ENCODE peak calls at places on chromosomes 13 and 19, in nine cellular contexts. R is endothelial cell of umbilical vein, B is ovary, Z is neural progenitor cell, X is body of pancreas, K is MM.1S, M is psoas muscle, J is thyroid gland, T is cardiac muscle cell. W is an unnamed sample.

GRCh38 chr19:23991170-23991569 is 76.5 kb downstream of the ZNF726 start:
- DNase-seq in J (peak; percentile 7), X (peak; percentile 80), Z (no peak), K (peak; percentile 79), B (no peak), R (peak; percentile 60), T (no peak), M (no peak), W (peak; percentile 84)

GRCh38 chr19:32866061-32866460 is 3.5 kb downstream of the SLC7A9 start:
- DNase-seq in Z (no peak), R (no peak), T (no peak), M (no peak), K (no peak), X (no peak), J (no peak), B (no peak), W (no peak)

GRCh38 chr19:4979211-4979807 is 10.4 kb downstream of the KDM4B start:
- DNase-seq in Z (no peak), J (no peak), R (no peak), T (no peak), B (no peak), X (peak; percentile 40), K (no peak), M (peak; percentile 71), W (no peak)

GRCh38 chr13:35810286-35810685 is 320.9 kb downstream of the DCLK1 start:
- DNase-seq in K (no peak), Z (no peak), M (no peak), B (no peak), J (no peak), R (no peak), T (no peak), X (no peak), W (no peak)

GRCh38 chr19:44988896-44989563 is 12.2 kb upstream of the RELB start:
- DNase-seq in T (peak; percentile 70), R (peak; percentile 59), K (peak; percentile 70), B (peak; percentile 67), J (peak; percentile 57), Z (peak; percentile 79), M (peak; percentile 79), X (peak; percentile 66), W (peak; percentile 40)

GRCh38 chr13:47112205-47112896 is 215.5 kb upstream of the HTR2A start:
- DNase-seq in J (no peak), M (no peak), R (no peak), X (no peak), K (no peak), T (no peak), Z (peak; percentile 65), B (no peak), W (peak; percentile 66)

GRCh38 chr13:113612626-113613025 is 28.1 kb downstream of the TFDP1 start:
- DNase-seq in Z (no peak), M (no peak), X (no peak), B (no peak), R (no peak), K (no peak), T (no peak), J (no peak), W (no peak)

GRCh38 chr19:4303778-4304508 is 455 bp upstream of the FSD1 start:
- DNase-seq in M (no peak), B (no peak), Z (no peak), R (no peak), J (no peak), T (no peak), X (no peak), K (no peak), W (no peak)

GRCh38 chr19:49009828-49010227 is 7.1 kb downstream of the LHB start:
- DNase-seq in K (no peak), M (no peak), B (no peak), X (no peak), Z (no peak), J (no peak), R (no peak), T (no peak), W (no peak)

GRCh38 chr13:93794197-93794885 is 567.7 kb downstream of the GPC6 start:
- DNase-seq in B (no peak), X (no peak), R (no peak), K (peak; percentile 69), J (no peak), Z (no peak), T (no peak), M (no peak), W (no peak)

GRCh38 chr19:33469171-33470039 is 52.2 kb downstream of the PEPD start:
- DNase-seq in Z (no peak), R (no peak), T (no peak), K (no peak), M (no peak), B (no peak), J (no peak), X (no peak), W (no peak)

GRCh38 chr13:97627566-97627965 is 193.6 kb downstream of the RAP2A start:
- DNase-seq in R (no peak), K (no peak), Z (peak; percentile 20), J (peak; percentile 76), B (peak; percentile 21), T (peak; percentile 29), M (peak; percentile 79), X (peak; percentile 53), W (peak; percentile 53)

GRCh38 chr13:79987761-79988160 is 353.2 kb downstream of the SPRY2 start:
- DNase-seq in J (no peak), T (no peak), Z (no peak), B (no peak), K (no peak), R (no peak), X (no peak), M (no peak), W (peak; percentile 68)

DNA sequence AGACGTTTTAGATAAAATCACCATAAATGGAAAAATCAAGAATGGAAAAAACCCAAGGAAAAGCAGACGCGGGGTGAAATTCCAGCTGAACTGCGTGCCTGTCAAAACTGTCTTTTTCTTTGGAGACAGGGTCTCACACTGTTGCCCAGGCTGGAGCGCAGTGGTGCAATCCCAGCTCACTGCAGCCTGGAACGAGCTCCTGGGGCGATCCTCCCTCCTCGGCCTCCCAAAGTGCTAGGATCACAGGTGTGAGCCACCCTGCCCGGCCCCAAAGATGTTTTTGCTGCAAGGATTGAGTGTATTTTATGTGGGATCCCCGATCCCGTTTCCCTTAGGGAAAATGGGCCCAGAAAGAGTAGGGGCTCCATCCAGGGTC is 875 bp upstream of the PEAK3 start:
- DNase-seq in M (no peak), K (no peak), T (no peak), R (no peak), Z (no peak), J (no peak), X (no peak), B (no peak), W (no peak)
- H3K4me3 ChIP-seq in M (peak overlapping the region; percentile 46), K (no peak overlapping the region), T (no peak overlapping the region), R (no peak overlapping the region), Z (no peak overlapping the region), J (no peak overlapping the region), X (no peak overlapping the region), B (no peak overlapping the region), W (no peak overlapping the region)

DNA sequence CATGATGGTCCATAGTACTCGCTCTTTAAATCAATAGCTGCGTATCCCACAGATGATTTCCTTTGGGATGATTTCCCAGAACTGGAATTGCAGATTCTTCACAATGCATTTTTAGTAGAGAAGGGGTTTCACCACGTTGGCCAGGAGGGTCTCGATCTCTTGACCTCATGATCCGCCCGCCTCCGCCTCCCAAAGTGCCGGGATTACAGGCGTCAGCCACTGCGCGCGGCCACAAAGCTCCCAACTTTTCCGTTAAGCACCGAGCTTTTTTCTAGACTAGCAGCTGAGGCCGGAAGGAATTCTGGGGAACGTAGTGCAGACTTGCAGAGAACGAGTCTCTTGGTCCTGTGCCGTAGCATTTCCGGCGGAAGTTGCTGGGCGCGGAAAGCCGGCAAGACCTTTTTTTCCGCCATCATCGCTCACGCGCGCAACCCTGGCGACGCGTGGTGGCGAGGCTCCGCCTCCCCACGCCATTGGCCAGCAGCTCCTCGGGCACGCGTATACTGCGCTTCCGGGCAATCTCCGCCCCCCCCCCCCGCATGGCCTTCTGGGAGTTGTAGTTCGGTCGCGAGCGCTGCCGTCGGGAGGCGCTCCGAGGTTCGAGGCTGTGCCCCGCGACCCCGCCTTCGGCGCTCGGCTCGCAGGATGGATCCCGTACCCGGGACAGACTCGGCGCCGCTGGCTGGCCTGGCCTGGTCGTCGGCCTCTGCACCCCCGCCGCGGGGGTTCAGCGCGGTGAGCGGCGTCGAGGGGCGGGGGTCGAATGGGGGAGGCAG is at the start of gene MVB12A:
- DNase-seq in T (peak; percentile 98), M (peak; percentile 99), Z (peak; percentile 99), J (peak; percentile 99), X (peak; percentile 98), R (peak; percentile 99), K (peak; percentile 99), B (peak; percentile 98), W (peak; percentile 96)
- TF ChIP-seq CTCF in T (no peak), M (no peak), Z (no peak), J (no peak), X (no peak), R (no peak), K (no peak), B (no peak), W (no peak)

DNA sequence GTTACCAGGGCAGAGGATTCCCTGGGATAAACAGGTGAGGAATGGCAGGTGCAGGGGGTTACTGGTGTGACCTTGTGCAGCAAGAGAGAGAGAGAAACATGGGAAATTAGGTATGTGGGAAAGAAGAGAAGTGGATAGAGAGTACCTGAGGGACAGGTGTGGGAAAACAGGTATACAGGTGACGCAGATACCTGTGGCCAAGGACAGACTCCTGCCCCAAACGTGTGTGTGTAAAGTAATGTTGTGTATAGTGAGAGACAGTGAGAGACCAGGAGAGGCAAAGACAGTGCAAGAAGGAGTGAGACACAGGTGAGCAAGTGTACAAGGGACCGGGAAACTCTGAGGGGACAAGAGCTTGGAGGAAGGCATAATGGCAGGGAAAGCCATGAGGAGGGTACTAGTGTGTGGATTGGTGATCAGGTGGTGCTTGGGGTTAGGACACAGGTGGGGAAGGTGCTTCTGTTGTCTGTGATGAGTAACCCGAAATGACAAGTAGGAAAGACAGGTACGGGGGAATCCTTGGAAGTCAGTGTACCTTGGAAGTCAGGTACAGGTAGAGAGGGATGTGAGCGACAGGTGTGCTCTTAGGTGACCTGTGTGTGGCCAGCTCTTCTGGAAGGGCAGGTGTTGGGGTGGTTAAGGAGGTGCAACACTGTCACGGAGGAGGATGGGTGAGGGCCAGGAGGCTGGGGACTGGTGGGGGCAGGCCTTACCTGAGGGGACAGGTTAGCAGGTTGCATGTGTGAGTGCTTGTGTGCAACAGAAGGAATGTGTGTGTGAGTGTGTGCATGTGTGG is 2.8 kb downstream of the ERFL start:
- DNase-seq in T (no peak), R (no peak), X (no peak), Z (no peak), B (no peak), J (no peak), M (no peak), K (no peak), W (no peak)
- H3K27me3 ChIP-seq in T (peaks cover 98% of the 10 kb centered on the region), R (peaks cover 69% of the 10 kb centered on the region), X (peaks cover 11% of the 10 kb centered on the region), Z (peaks cover 98% of the 10 kb centered on the region), B (no peaks in the 10 kb centered on the region), J (peaks cover 38% of the 10 kb centered on the region), M (peaks cover 91% of the 10 kb centered on the region), K (peaks cover 95% of the 10 kb centered on the region), W (peaks cover 71% of the 10 kb centered on the region)

DNA sequence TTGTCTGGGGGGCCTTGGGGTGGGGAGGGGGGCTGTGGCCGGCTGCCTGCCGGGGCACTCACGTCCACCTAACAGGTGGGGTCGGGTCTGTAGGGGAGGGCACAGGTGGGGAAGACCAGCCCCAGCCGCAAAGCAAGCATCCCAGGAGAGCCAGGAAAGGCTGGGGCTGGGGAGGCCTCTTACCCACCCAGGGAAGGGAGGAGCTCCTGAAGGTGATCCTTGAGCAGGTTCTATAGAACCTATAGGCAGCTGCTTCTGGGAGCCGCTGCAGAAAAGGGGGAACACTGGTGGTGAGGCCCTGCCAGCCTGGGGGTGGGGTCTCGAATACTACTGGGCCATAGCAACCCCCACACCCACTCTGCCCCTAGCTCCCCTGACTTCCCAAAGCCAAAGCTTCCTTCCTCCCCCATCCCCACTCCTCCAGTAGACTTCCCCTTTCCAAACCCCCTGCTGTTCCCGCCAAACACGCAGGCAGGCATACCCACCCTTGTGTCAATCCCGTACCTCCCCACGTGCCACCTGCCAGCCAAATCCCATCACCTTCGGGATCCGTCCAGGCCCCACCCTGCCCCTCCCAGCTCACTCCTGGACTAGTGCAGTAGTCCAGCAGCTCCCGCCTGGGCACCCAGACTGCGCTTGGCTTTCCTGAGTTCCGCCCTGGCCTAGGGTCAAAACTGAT is 5.6 kb downstream of the KLF16 start:
- DNase-seq in K (no peak), X (peak; percentile 37), J (no peak), B (no peak), Z (no peak), T (no peak), R (no peak), M (no peak), W (no peak)
- H3K4me3 ChIP-seq in K (peak overlapping the region; percentile 75), X (no peak overlapping the region), J (no peak overlapping the region), B (no peak overlapping the region), Z (peak overlapping the region; percentile 36), T (peak overlapping the region; percentile 11), R (no peak overlapping the region), M (peak overlapping the region; percentile 61), W (peak overlapping the region; percentile 45)